ENCODE peak calls at places on chromosome 20, in six cellular contexts. One of them, this sample, is unnamed. For H3K9me3, the result is how much of the 10 kb centered on the place peaks cover.

GRCh38 chr20:21173496-21174025 is 47.7 kb downstream of the KIZ start:
- DNase-seq in NT2/D1: no peak
- DNase-seq in pancreas: no peak
- DNase-seq in heart right ventricle: no peak
- DNase-seq in hepatocyte: no peak
- DNase-seq in trophoblast cell: no peak
- DNase-seq in this sample: no peak

GRCh38 chr20:35831983-35832382 is 60.2 kb downstream of the PHF20 start:
- DNase-seq in NT2/D1: no peak
- DNase-seq in pancreas: no peak
- DNase-seq in heart right ventricle: no peak
- DNase-seq in hepatocyte: no peak
- DNase-seq in trophoblast cell: no peak
- DNase-seq in this sample: no peak

GRCh38 chr20:42082611-42083010 is 464.4 kb upstream of the CHD6 start:
- DNase-seq in NT2/D1: no peak
- DNase-seq in pancreas: peak
- DNase-seq in heart right ventricle: peak
- DNase-seq in hepatocyte: peak
- DNase-seq in trophoblast cell: no peak
- DNase-seq in this sample: no peak

GRCh38 chr20:41394081-41394480 is 27.5 kb upstream of the EMILIN3 start:
- DNase-seq in NT2/D1: no peak
- DNase-seq in pancreas: no peak
- DNase-seq in heart right ventricle: no peak
- DNase-seq in hepatocyte: no peak
- DNase-seq in trophoblast cell: no peak
- DNase-seq in this sample: no peak

GRCh38 chr20:1310506-1311190 is 18.3 kb downstream of the SDCBP2 start:
- DNase-seq in NT2/D1: no peak
- DNase-seq in pancreas: no peak
- DNase-seq in heart right ventricle: no peak
- DNase-seq in hepatocyte: no peak
- DNase-seq in trophoblast cell: no peak
- DNase-seq in this sample: no peak

GRCh38 chr20:33281550-33282146 is 1.4 kb upstream of the BPIFB1 start:
- DNase-seq in NT2/D1: no peak
- DNase-seq in pancreas: no peak
- DNase-seq in heart right ventricle: no peak
- DNase-seq in hepatocyte: no peak
- DNase-seq in trophoblast cell: no peak
- DNase-seq in this sample: no peak

GRCh38 chr20:34582911-34583310 is 24.4 kb downstream of the MAP1LC3A start:
- DNase-seq in NT2/D1: no peak
- DNase-seq in pancreas: no peak
- DNase-seq in heart right ventricle: no peak
- DNase-seq in hepatocyte: no peak
- DNase-seq in trophoblast cell: peak
- DNase-seq in this sample: no peak

GRCh38 chr20:58716476-58717277 is 24.1 kb downstream of the NPEPL1 start:
- DNase-seq in NT2/D1: no peak
- DNase-seq in pancreas: peak
- DNase-seq in heart right ventricle: no peak
- DNase-seq in hepatocyte: peak
- DNase-seq in trophoblast cell: no peak
- DNase-seq in this sample: no peak

GRCh38 chr20:13022401-13023170 is 13.8 kb downstream of the SPTLC3 start:
- DNase-seq in NT2/D1: no peak
- DNase-seq in pancreas: no peak
- DNase-seq in heart right ventricle: no peak
- DNase-seq in hepatocyte: peak
- DNase-seq in trophoblast cell: peak
- DNase-seq in this sample: no peak

GRCh38 chr20:48880331-48880730 is 41.2 kb upstream of the ARFGEF2 start:
- DNase-seq in NT2/D1: no peak
- DNase-seq in pancreas: no peak
- DNase-seq in heart right ventricle: no peak
- DNase-seq in hepatocyte: no peak
- DNase-seq in trophoblast cell: no peak
- DNase-seq in this sample: no peak

GRCh38 chr20:60486345-60486744 is 528.1 kb downstream of the CDH26 start:
- DNase-seq in NT2/D1: no peak
- DNase-seq in pancreas: no peak
- DNase-seq in heart right ventricle: no peak
- DNase-seq in hepatocyte: no peak
- DNase-seq in trophoblast cell: no peak
- DNase-seq in this sample: no peak

GRCh38 chr20:60485012-60485760 is 527.0 kb downstream of the CDH26 start:
- DNase-seq in NT2/D1: no peak
- DNase-seq in pancreas: no peak
- DNase-seq in heart right ventricle: no peak
- DNase-seq in hepatocyte: no peak
- DNase-seq in trophoblast cell: no peak
- DNase-seq in this sample: no peak

GRCh38 chr20:60491261-60491660 is 533.0 kb downstream of the CDH26 start:
- DNase-seq in NT2/D1: no peak
- DNase-seq in pancreas: no peak
- DNase-seq in heart right ventricle: no peak
- DNase-seq in hepatocyte: no peak
- DNase-seq in trophoblast cell: no peak
- DNase-seq in this sample: no peak

GRCh38 chr20:60484316-60484715 is 526.1 kb downstream of the CDH26 start:
- DNase-seq in NT2/D1: no peak
- DNase-seq in pancreas: no peak
- DNase-seq in heart right ventricle: no peak
- DNase-seq in hepatocyte: no peak
- DNase-seq in trophoblast cell: no peak
- DNase-seq in this sample: no peak

DNA sequence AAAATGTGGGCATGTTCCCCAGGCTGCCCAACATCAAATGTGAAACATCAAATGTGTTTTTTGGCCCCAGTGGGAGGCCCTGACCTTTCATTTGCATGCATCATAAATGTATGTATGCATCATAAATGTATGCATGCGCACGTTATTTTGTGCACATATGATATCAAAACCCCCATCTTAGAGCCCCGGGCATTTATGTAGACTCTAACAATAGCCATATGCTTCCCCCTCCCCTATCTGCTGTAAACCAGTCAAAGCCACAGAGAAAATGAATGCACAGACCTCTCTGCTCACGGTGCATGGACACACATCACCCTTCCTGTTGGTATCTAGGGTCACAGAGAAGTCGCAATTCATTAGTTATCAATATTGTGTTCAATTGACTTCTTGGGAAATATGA is 532.0 kb downstream of the CDH26 start:
- DNase-seq in NT2/D1: no peak
- DNase-seq in pancreas: no peak
- DNase-seq in heart right ventricle: no peak
- DNase-seq in hepatocyte: no peak
- DNase-seq in trophoblast cell: no peak
- DNase-seq in this sample: no peak
- H3K9me3 ChIP-seq in NT2/D1: under half
- H3K9me3 ChIP-seq in pancreas: under half
- H3K9me3 ChIP-seq in heart right ventricle: under half
- H3K9me3 ChIP-seq in hepatocyte: under half
- H3K9me3 ChIP-seq in trophoblast cell: under half
- H3K9me3 ChIP-seq in this sample: under half

GRCh38 chr20:63359937-63360849 is 956 bp downstream of the CHRNA4 start:
- DNase-seq in NT2/D1: no peak
- DNase-seq in pancreas: no peak
- DNase-seq in heart right ventricle: no peak
- DNase-seq in hepatocyte: no peak
- DNase-seq in trophoblast cell: no peak
- DNase-seq in this sample: no peak

GRCh38 chr20:63356511-63356910 is 4.6 kb downstream of the CHRNA4 start:
- DNase-seq in NT2/D1: no peak
- DNase-seq in pancreas: no peak
- DNase-seq in heart right ventricle: no peak
- DNase-seq in hepatocyte: no peak
- DNase-seq in trophoblast cell: no peak
- DNase-seq in this sample: no peak

GRCh38 chr20:63356931-63357879 is 3.9 kb downstream of the CHRNA4 start:
- DNase-seq in NT2/D1: no peak
- DNase-seq in pancreas: no peak
- DNase-seq in heart right ventricle: no peak
- DNase-seq in hepatocyte: no peak
- DNase-seq in trophoblast cell: no peak
- DNase-seq in this sample: no peak

GRCh38 chr20:63359164-63359934 is 1.8 kb downstream of the CHRNA4 start:
- DNase-seq in NT2/D1: no peak
- DNase-seq in pancreas: no peak
- DNase-seq in heart right ventricle: no peak
- DNase-seq in hepatocyte: no peak
- DNase-seq in trophoblast cell: no peak
- DNase-seq in this sample: no peak

DNA sequence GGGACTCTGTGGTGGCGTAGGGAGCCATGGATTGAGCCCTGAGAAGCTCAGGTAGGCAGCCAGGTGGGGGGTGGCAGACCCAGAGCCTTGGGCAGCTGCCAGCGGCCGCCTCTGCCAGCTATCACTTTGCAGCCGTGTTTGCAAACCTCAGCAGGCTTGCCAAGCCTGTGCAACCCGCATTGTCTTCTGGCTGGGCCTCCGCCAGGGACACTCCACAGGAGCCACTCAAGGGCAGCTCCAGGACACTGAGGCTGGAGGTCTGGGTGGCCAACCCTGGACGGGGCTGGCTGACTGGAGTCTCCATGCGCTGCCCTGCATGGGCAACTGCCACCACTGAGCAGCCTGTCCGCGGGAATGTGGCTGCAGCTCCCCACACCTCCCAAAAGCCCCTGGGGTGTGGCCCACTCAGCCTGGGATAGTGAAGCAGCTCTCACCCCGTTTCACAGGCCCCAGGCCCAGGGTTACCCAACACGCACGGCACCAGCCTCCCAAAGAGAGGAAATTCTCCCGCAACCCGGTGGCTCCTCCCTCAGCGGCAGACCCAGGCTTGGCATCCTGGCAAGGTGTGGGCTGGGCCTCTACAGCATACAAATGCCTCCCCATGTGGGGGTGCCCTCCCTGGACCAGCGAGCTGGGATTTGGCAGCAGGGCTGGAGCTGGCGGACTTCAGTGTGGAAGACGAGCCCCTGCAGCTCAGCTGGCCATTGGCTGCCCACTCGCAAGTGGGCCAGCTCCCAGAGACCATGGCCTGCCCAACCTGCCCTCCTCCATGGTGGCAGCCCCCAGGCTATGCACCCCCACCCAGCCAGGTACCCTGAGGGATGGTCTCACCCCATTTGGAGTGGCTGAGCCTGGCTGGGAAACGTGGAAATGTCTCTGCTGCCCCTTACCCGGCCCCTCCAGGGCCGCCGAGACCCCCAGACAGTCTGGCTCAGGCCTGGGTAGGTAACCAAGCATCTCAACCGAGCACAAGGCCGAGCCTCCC is 2.9 kb downstream of the CHRNA4 start:
- DNase-seq in NT2/D1: no peak
- DNase-seq in pancreas: peak
- DNase-seq in heart right ventricle: peak
- DNase-seq in hepatocyte: no peak
- DNase-seq in trophoblast cell: no peak
- DNase-seq in this sample: no peak
- H3K9me3 ChIP-seq in NT2/D1: under half
- H3K9me3 ChIP-seq in pancreas: under half
- H3K9me3 ChIP-seq in heart right ventricle: under half
- H3K9me3 ChIP-seq in hepatocyte: under half
- H3K9me3 ChIP-seq in trophoblast cell: under half
- H3K9me3 ChIP-seq in this sample: under half

DNA sequence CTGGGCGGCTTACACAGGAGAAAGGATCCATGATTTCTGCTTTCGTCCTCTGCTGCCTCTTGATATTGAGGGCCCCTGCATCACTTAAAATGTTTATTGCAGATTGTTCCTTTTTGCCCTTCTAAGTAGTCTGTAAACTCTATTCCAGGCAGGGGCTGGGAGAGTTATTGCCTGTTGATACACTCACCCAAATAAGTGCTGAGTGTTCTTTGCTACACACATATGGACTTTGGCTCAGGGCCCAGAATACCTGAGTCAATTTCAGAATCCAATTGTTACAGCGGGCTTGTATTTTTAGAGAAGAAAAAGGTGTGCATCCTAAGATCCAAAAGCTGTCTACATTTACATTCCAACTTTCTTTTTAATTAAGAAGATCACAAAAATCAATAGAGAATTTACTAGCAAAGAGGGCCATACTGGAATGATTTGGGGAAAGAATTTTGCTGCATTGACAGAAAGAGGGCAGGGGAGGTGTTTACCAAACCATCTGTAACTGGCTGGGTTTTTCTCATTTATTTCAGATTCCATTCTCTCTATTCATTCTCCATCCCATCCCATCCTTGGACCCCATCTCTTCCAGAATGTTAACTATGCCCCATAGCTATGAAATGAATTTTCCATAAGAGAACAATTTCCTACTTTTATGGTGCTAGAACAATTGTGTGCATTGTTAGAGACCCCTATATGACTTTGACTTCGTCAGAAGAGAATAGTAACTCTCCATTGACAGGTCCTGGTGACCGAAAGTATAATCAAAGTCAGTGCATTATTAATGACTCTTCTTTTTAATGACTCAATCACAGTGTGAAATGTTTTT is 959.9 kb upstream of the FLRT3 start:
- DNase-seq in NT2/D1: no peak
- DNase-seq in pancreas: peak
- DNase-seq in heart right ventricle: no peak
- DNase-seq in hepatocyte: peak
- DNase-seq in trophoblast cell: no peak
- DNase-seq in this sample: no peak
- H3K9me3 ChIP-seq in NT2/D1: under half
- H3K9me3 ChIP-seq in pancreas: under half
- H3K9me3 ChIP-seq in heart right ventricle: under half
- H3K9me3 ChIP-seq in hepatocyte: under half
- H3K9me3 ChIP-seq in trophoblast cell: under half
- H3K9me3 ChIP-seq in this sample: under half

GRCh38 chr20:54933212-54933904 is 458.0 kb downstream of the DOK5 start:
- DNase-seq in NT2/D1: no peak
- DNase-seq in pancreas: no peak
- DNase-seq in heart right ventricle: no peak
- DNase-seq in hepatocyte: no peak
- DNase-seq in trophoblast cell: no peak
- DNase-seq in this sample: no peak
- H3K9me3 ChIP-seq in NT2/D1: under half
- H3K9me3 ChIP-seq in pancreas: under half
- H3K9me3 ChIP-seq in heart right ventricle: under half
- H3K9me3 ChIP-seq in hepatocyte: under half
- H3K9me3 ChIP-seq in trophoblast cell: under half
- H3K9me3 ChIP-seq in this sample: under half

GRCh38 chr20:31236953-31237352 is 20.5 kb upstream of the DEFB115 start:
- DNase-seq in NT2/D1: no peak
- DNase-seq in pancreas: no peak
- DNase-seq in heart right ventricle: no peak
- DNase-seq in hepatocyte: no peak
- DNase-seq in trophoblast cell: no peak
- DNase-seq in this sample: no peak
- H3K9me3 ChIP-seq in NT2/D1: half or more
- H3K9me3 ChIP-seq in pancreas: under half
- H3K9me3 ChIP-seq in heart right ventricle: under half
- H3K9me3 ChIP-seq in hepatocyte: half or more
- H3K9me3 ChIP-seq in trophoblast cell: under half
- H3K9me3 ChIP-seq in this sample: half or more